ENCODE peak calls at places on chromosomes 6 and 20, in ten cellular contexts. M is fibroblast of lung; K is CD8-positive, alpha-beta T cell; X is mesothelial cell of epicardium; F is MCF 10A; S is foreskin fibroblast; G is HFFc6; O is IMR-90; L is adrenal gland; C is lung. D is an unnamed sample.

GRCh38 chr20:54172856-54173652 is 732 bp downstream of the CYP24A1 start:
- DNase-seq in C (no peak), M (peak), L (no peak), F (peak), K (no peak), O (no peak), X (no peak), S (no peak), G (no peak), D (no peak)

GRCh38 chr6:87274660-87275273 is 47.6 kb upstream of the SMIM8 start:
- DNase-seq in M (peak), G (peak), X (no peak), K (no peak), F (peak), L (peak), C (no peak), S (peak), O (peak), D (no peak)

GRCh38 chr20:48706710-48707339 is 121.0 kb downstream of the PREX1 start:
- DNase-seq in L (no peak), F (no peak), C (no peak), X (no peak), S (no peak), G (no peak), M (no peak), O (no peak), K (no peak), D (no peak)

GRCh38 chr6:82767037-82767436 is 298.6 kb downstream of the UBE3D start:
- DNase-seq in K (no peak), F (no peak), O (no peak), X (no peak), S (no peak), L (no peak), M (no peak), G (no peak), C (no peak), D (no peak)

GRCh38 chr6:118198746-118199145 is 291.7 kb downstream of the SLC35F1 start:
- DNase-seq in K (no peak), X (no peak), S (no peak), O (peak), L (no peak), G (no peak), F (peak), M (peak), C (no peak), D (no peak)

GRCh38 chr6:124823240-124824105 is 138.8 kb upstream of the RNF217 start:
- DNase-seq in L (no peak), O (peak), S (no peak), K (no peak), X (no peak), M (no peak), F (no peak), C (no peak), G (no peak), D (no peak)

GRCh38 chr6:154406869-154407268 is 50.3 kb upstream of the IPCEF1 start:
- DNase-seq in G (no peak), O (no peak), S (no peak), X (no peak), K (no peak), F (no peak), M (no peak), L (no peak), C (no peak), D (no peak)

GRCh38 chr6:150541587-150541986 is 58.1 kb upstream of the PLEKHG1 start:
- DNase-seq in L (no peak), M (no peak), F (no peak), K (no peak), O (no peak), X (no peak), S (no peak), C (no peak), G (no peak), D (no peak)

GRCh38 chr6:97047473-97048201 is 123.1 kb downstream of the KLHL32 start:
- DNase-seq in G (no peak), C (no peak), X (no peak), L (no peak), S (no peak), M (no peak), F (no peak), O (no peak), K (no peak), D (no peak)

GRCh38 chr6:110949679-110950285 is 8.7 kb upstream of the GTF3C6 start:
- DNase-seq in C (no peak), O (peak), X (no peak), G (peak), S (no peak), L (no peak), F (peak), K (no peak), M (peak), D (no peak)

GRCh38 chr6:373773-374724 is 17.5 kb upstream of the IRF4 start:
- DNase-seq in K (no peak), M (no peak), L (no peak), X (no peak), C (no peak), S (no peak), O (peak), F (no peak), G (no peak), D (no peak)

GRCh38 chr6:19268117-19268516 is 569.1 kb upstream of the ID4 start:
- DNase-seq in G (no peak), X (no peak), M (peak), C (no peak), K (no peak), L (no peak), O (no peak), F (no peak), S (no peak), D (no peak)

GRCh38 chr20:63519765-63520593 is 586 bp upstream of the PPDPF start:
- DNase-seq in O (peak), L (no peak), M (peak), G (peak), K (peak), C (peak), F (peak), S (peak), X (peak), D (no peak)

GRCh38 chr20:34262488-34263288 is 21.5 kb downstream of the ASIP start:
- DNase-seq in O (peak), K (no peak), L (peak), X (no peak), G (no peak), C (no peak), M (peak), F (peak), S (peak), D (no peak)

GRCh38 chr20:1875762-1876161 is 19.4 kb upstream of the SIRPA start:
- DNase-seq in S (no peak), G (no peak), F (no peak), K (no peak), O (no peak), X (no peak), M (no peak), C (no peak), L (no peak), D (no peak)

GRCh38 chr6:132131777-132132176 is 180.6 kb upstream of the CCN2 start:
- DNase-seq in S (peak), C (no peak), O (peak), X (no peak), K (no peak), F (peak), M (peak), L (no peak), G (peak), D (no peak)

GRCh38 chr6:51660767-51661166 is 426.6 kb downstream of the PKHD1 start:
- DNase-seq in S (no peak), G (no peak), K (no peak), X (no peak), C (no peak), O (no peak), L (no peak), M (no peak), F (no peak), D (no peak)

GRCh38 chr20:49483706-49484101 is 1.2 kb upstream of the KCNB1 start:
- DNase-seq in S (no peak), F (no peak), G (no peak), O (no peak), M (no peak), K (no peak), L (no peak), X (no peak), C (no peak), D (no peak)

GRCh38 chr20:25397827-25398226 is 7.2 kb upstream of the ABHD12 start:
- DNase-seq in S (no peak), F (no peak), X (no peak), M (peak), L (no peak), G (peak), C (no peak), O (peak), K (no peak), D (no peak)

GRCh38 chr6:135088818-135089809 is 34.5 kb upstream of the HBS1L start:
- DNase-seq in K (no peak), F (peak), C (no peak), M (peak), S (peak), G (peak), X (no peak), L (no peak), O (peak), D (no peak)

GRCh38 chr20:37886851-37887297 is 16.1 kb upstream of the VSTM2L start:
- DNase-seq in F (peak), X (no peak), M (no peak), S (no peak), K (no peak), C (no peak), L (peak), O (no peak), G (no peak), D (no peak)

GRCh38 chr6:88983532-88983931 is 20.1 kb upstream of the RNGTT start:
- DNase-seq in O (peak), C (no peak), M (peak), G (peak), F (peak), L (peak), K (no peak), S (peak), X (no peak), D (no peak)

GRCh38 chr6:12354499-12354898 is 64.3 kb downstream of the EDN1 start:
- DNase-seq in X (no peak), G (no peak), O (peak), L (no peak), F (peak), S (peak), C (peak), M (peak), K (no peak), D (no peak)

GRCh38 chr6:136347847-136348246 is 58.2 kb upstream of the BCLAF1 start:
- DNase-seq in C (peak), G (no peak), K (no peak), L (no peak), S (peak), O (no peak), M (no peak), X (no peak), F (peak), D (no peak)

GRCh38 chr20:48722737-48723191 is 105.0 kb downstream of the PREX1 start:
- DNase-seq in L (no peak), X (no peak), S (peak), C (no peak), K (no peak), G (peak), O (no peak), M (peak), F (peak), D (no peak)

GRCh38 chr6:22613695-22614094 is 44.3 kb downstream of the HDGFL1 start:
- DNase-seq in M (peak), O (peak), C (no peak), X (no peak), L (no peak), G (no peak), S (peak), K (no peak), F (no peak), D (no peak)

GRCh38 chr20:19758888-19759331 is 852 bp downstream of the RIN2 start:
- DNase-seq in M (peak), O (no peak), F (no peak), X (no peak), C (peak), G (no peak), K (no peak), S (peak), L (peak), D (no peak)

GRCh38 chr6:107679457-107679856 is 144.7 kb downstream of the SCML4 start:
- DNase-seq in S (peak), L (peak), C (no peak), F (no peak), G (no peak), K (no peak), X (no peak), O (peak), M (peak), D (no peak)

GRCh38 chr6:40386200-40386599 is 201.0 kb downstream of the LRFN2 start:
- DNase-seq in L (no peak), M (no peak), C (no peak), F (no peak), K (no peak), S (no peak), X (no peak), G (no peak), O (no peak), D (no peak)

GRCh38 chr6:20946037-20946436 is 411.8 kb downstream of the CDKAL1 start:
- DNase-seq in G (peak), C (no peak), M (peak), K (no peak), O (peak), S (peak), X (no peak), L (no peak), F (peak), D (no peak)

GRCh38 chr20:8670900-8671229 is 398.0 kb upstream of the PLCB4 start:
- DNase-seq in G (no peak), K (no peak), L (no peak), C (no peak), M (no peak), X (no peak), O (no peak), S (peak), F (peak), D (no peak)

GRCh38 chr6:100808638-100809275 is 72.4 kb downstream of the ASCC3 start:
- DNase-seq in K (no peak), M (peak), O (peak), L (no peak), C (no peak), X (no peak), F (peak), G (peak), S (peak), D (no peak)

GRCh38 chr20:58714923-58715708 is 22.5 kb downstream of the NPEPL1 start:
- DNase-seq in O (no peak), K (no peak), C (peak), X (no peak), G (no peak), L (no peak), S (no peak), M (no peak), F (no peak), D (no peak)

DNA sequence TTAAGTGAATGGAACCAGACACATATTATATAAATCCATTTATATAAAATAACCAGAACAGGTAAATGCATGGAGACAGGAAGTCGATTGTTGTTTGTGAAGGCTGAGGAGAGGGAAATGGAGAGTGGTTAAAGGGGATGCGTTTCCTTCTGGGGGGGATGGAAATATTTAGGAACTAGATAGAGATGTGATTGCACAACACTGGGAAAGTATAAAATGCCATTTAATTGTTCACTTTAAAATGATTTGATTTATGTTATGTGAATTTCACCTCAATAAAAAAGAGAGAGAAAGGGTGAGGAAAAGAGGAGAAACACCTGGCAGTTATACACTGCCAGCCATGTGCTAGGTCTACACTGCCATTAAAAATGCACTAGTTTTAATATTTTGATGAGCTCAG is 312.6 kb downstream of the CD83 start:
- DNase-seq in O (no peak), C (no peak), X (no peak), G (no peak), K (no peak), M (no peak), S (no peak), L (no peak), F (no peak), D (no peak)
- TF ChIP-seq CTCF in O (no peak), C (no peak), X (no peak), G (no peak), K (no peak), M (no peak), S (no peak), L (no peak), F (no peak), D (no peak)

GRCh38 chr6:33931799-33932198 is 128.0 kb upstream of the MLN start:
- DNase-seq in K (no peak), L (no peak), F (no peak), X (no peak), O (no peak), S (no peak), C (no peak), G (no peak), M (no peak), D (no peak)

GRCh38 chr6:33927551-33927950 is 123.7 kb upstream of the MLN start:
- DNase-seq in O (peak), F (peak), M (peak), C (no peak), L (peak), G (peak), K (no peak), S (peak), X (no peak), D (no peak)

GRCh38 chr6:33927112-33927511 is 123.3 kb upstream of the MLN start:
- DNase-seq in K (no peak), X (no peak), G (no peak), C (no peak), O (no peak), M (no peak), S (no peak), F (no peak), L (no peak), D (no peak)

GRCh38 chr6:33926451-33926850 is 122.6 kb upstream of the MLN start:
- DNase-seq in F (peak), X (no peak), S (no peak), L (no peak), G (no peak), M (peak), K (no peak), C (no peak), O (no peak), D (no peak)

DNA sequence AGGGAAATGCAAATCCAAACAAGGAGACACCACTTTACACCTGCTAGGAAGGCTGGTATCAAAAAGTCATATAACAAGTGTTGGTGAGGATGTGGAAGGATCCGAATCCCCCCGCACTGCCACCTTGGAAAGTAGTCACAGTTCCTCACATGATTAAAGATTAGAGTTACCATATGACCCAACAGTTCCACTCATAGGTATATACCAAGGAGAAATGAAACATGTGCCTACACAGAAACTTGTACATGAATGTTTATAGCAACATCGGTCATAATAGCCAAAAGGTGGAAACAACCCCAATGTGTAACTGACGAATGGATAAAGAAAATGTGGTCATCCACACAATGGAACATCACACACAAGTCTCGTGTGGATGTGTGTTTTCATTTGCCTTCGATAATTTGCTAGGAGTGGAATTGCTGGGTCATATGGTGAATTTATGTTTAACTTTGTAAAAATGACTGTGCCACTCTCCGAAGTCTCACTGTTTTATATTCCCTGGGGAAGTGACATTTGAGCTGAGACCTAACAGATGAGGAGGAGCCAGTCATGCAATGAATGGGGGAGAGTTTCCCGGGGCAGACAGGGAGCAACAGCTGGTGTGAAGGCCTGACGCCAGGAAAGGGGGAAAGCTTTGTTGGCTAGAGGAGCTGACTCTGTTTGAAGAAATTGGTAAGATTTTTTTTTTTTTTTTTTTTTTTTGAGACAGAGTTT is 125.9 kb upstream of the MLN start:
- DNase-seq in G (no peak), X (no peak), L (no peak), C (peak), M (no peak), O (no peak), K (no peak), S (no peak), F (no peak), D (no peak)
- TF ChIP-seq CTCF in G (no peak), X (no peak), L (no peak), C (no peak), M (no peak), O (no peak), K (no peak), S (no peak), F (no peak), D (no peak)

GRCh38 chr6:52975580-52975979 is 19.5 kb downstream of the GSTA4 start:
- DNase-seq in L (no peak), X (no peak), O (peak), M (no peak), G (peak), F (no peak), K (no peak), C (no peak), S (peak), D (no peak)
- TF ChIP-seq CTCF in L (no peak), X (no peak), O (no peak), M (peak), G (peak), F (no peak), K (no peak), C (no peak), S (peak), D (no peak)

GRCh38 chr6:162229093-162229492 is 498.5 kb downstream of the PRKN start:
- DNase-seq in F (no peak), S (no peak), C (no peak), O (no peak), K (no peak), M (no peak), X (no peak), L (no peak), G (no peak), D (no peak)
- TF ChIP-seq CTCF in F (no peak), S (no peak), C (no peak), O (no peak), K (no peak), M (no peak), X (no peak), L (no peak), G (no peak), D (no peak)

D was measured in omental fat pad.